ENCODE peak calls at places on chromosomes 16 and 17, in ten cellular contexts. S is cortex of kidney, Y is left cardiac atrium, W is caudate nucleus, F is HL-60, Z is Caki2, B is GM23338, P is GM13977, R is myocyte, J is T1000. E is an unnamed sample.
A peak's percentile ranks its signal among the peaks of the same experiment; 100 is the strongest.

GRCh38 chr16:79723583-79724168 is 123.1 kb upstream of the MAF start:
- DNase-seq in S (no peak), Y (no peak), J (no peak), P (no peak), F (no peak), W (no peak), R (no peak), Z (no peak), B (peak; percentile 11), E (no peak)

GRCh38 chr17:2107506-2107905 is 52.6 kb downstream of the HIC1 start:
- DNase-seq in R (peak; percentile 37), P (no peak), W (no peak), S (no peak), Y (no peak), Z (no peak), F (no peak), J (no peak), B (no peak), E (no peak)

GRCh38 chr17:30477758-30478115 is 529 bp downstream of the GOSR1 start:
- DNase-seq in W (no peak), S (no peak), B (peak; percentile 51), P (peak; percentile 46), F (peak; percentile 5), R (no peak), J (no peak), Z (no peak), Y (no peak), E (peak; percentile 61)

GRCh38 chr17:64331946-64332493 is 58.6 kb downstream of the PECAM1 start:
- DNase-seq in Y (peak; percentile 89), F (peak; percentile 94), S (no peak), W (no peak), Z (no peak), R (no peak), B (no peak), P (no peak), J (no peak), E (no peak)

GRCh38 chr16:72561-73537 is at the start of gene RHBDF1:
- DNase-seq in R (peak; percentile 67), Z (peak; percentile 56), F (no peak), P (no peak), Y (peak; percentile 79), W (no peak), S (no peak), J (no peak), B (peak; percentile 83), E (peak; percentile 74)

GRCh38 chr17:63476857-63477470 is at the start of gene ACE:
- DNase-seq in P (peak; percentile 85), J (no peak), Z (no peak), B (peak; percentile 85), W (peak; percentile 13), F (peak; percentile 11), R (peak; percentile 71), S (no peak), Y (no peak), E (peak; percentile 73)

GRCh38 chr16:89618114-89618999 is 4.9 kb downstream of the DPEP1 start:
- DNase-seq in F (no peak), S (no peak), B (no peak), W (no peak), J (no peak), R (no peak), Y (no peak), P (no peak), Z (no peak), E (no peak)

GRCh38 chr17:29732613-29733012 is 109.9 kb upstream of the CORO6 start:
- DNase-seq in F (no peak), Y (no peak), Z (peak; percentile 87), B (no peak), J (peak; percentile 43), P (no peak), W (no peak), R (no peak), S (no peak), E (no peak)

GRCh38 chr17:81553616-81554181 is 1.5 kb upstream of the FAAP100 start:
- DNase-seq in W (no peak), J (peak; percentile 85), B (no peak), Y (peak; percentile 49), Z (peak; percentile 69), S (no peak), P (no peak), F (peak; percentile 42), R (peak; percentile 86), E (no peak)

GRCh38 chr16:17273142-17273561 is 197.6 kb downstream of the XYLT1 start:
- DNase-seq in J (peak; percentile 44), W (no peak), Y (no peak), P (peak; percentile 68), S (no peak), R (peak; percentile 55), B (no peak), Z (peak; percentile 62), F (peak; percentile 25), E (peak; percentile 67)

GRCh38 chr16:83954577-83955016 is 1.6 kb downstream of the OSGIN1 start:
- DNase-seq in F (peak; percentile 25), W (no peak), Z (no peak), S (no peak), P (no peak), Y (peak; percentile 69), R (peak; percentile 86), B (peak; percentile 48), J (peak; percentile 21), E (no peak)

GRCh38 chr16:75304521-75305363 is 53.3 kb upstream of the BCAR1 start:
- DNase-seq in J (no peak), Z (peak; percentile 74), W (peak; percentile 41), P (no peak), S (no peak), B (no peak), Y (peak; percentile 72), R (peak; percentile 83), F (no peak), E (no peak)

GRCh38 chr16:49442805-49443204 is 69.2 kb downstream of the C16orf78 start:
- DNase-seq in J (no peak), F (no peak), Y (no peak), B (no peak), P (no peak), Z (no peak), W (no peak), S (no peak), R (no peak), E (no peak)

GRCh38 chr17:74737299-74738050 is 419 bp downstream of the RAB37 start:
- DNase-seq in F (peak; percentile 75), J (peak; percentile 94), P (peak; percentile 70), Y (no peak), Z (no peak), S (no peak), R (peak; percentile 37), W (no peak), B (peak; percentile 92), E (peak; percentile 80)

GRCh38 chr16:55642611-55643010 is 13.2 kb upstream of the SLC6A2 start:
- DNase-seq in F (no peak), R (no peak), J (no peak), B (no peak), Z (no peak), Y (no peak), S (no peak), P (no peak), W (no peak), E (no peak)